ENCODE peak calls at places on chromosomes 6 and 20, in five cellular contexts. F, Q, H, A and N are unnamed samples.

GRCh38 chr20:34843421-34843820 is 18.0 kb upstream of the NCOA6 start:
- DNase-seq in F (no peak), Q (no peak), H (no peak), A (no peak), N (no peak)

GRCh38 chr20:21509597-21510331 is 4.1 kb downstream of the NKX2-2 start:
- DNase-seq in F (no peak), Q (no peak), H (peak), A (peak), N (peak)

GRCh38 chr20:46694484-46694883 is 5.2 kb upstream of the TP53RK start:
- DNase-seq in F (no peak), Q (no peak), H (no peak), A (peak), N (peak)

GRCh38 chr20:25316506-25317190 is 68.8 kb downstream of the PYGB start:
- DNase-seq in F (no peak), Q (no peak), H (no peak), A (no peak), N (no peak)

GRCh38 chr6:45587229-45588060 is 209.7 kb upstream of the SUPT3H start:
- DNase-seq in F (no peak), Q (no peak), H (no peak), A (no peak), N (no peak)

GRCh38 chr6:113894712-113895674 is 37.8 kb downstream of the MARCKS start:
- DNase-seq in F (no peak), Q (no peak), H (no peak), A (peak), N (no peak)

GRCh38 chr6:10528170-10528981 is 7.2 kb downstream of the GCNT2 start:
- DNase-seq in F (no peak), Q (no peak), H (peak), A (peak), N (peak)

GRCh38 chr20:57851786-57852185 is 142.0 kb upstream of the PMEPA1 start:
- DNase-seq in F (no peak), Q (no peak), H (no peak), A (no peak), N (no peak)

GRCh38 chr20:50237349-50237748 is 46.7 kb downstream of the CEBPB start:
- DNase-seq in F (no peak), Q (peak), H (no peak), A (no peak), N (no peak)

GRCh38 chr20:57282691-57283361 is 16.4 kb upstream of the BMP7 start:
- DNase-seq in F (no peak), Q (no peak), H (no peak), A (no peak), N (no peak)

GRCh38 chr6:40471243-40471642 is 115.9 kb downstream of the LRFN2 start:
- DNase-seq in F (no peak), Q (no peak), H (no peak), A (no peak), N (no peak)

GRCh38 chr6:91341473-91341872 is 754.6 kb upstream of the MAP3K7 start:
- DNase-seq in F (no peak), Q (no peak), H (no peak), A (no peak), N (no peak)

GRCh38 chr6:118751072-118751471 is 99.7 kb upstream of the CEP85L start:
- DNase-seq in F (no peak), Q (no peak), H (no peak), A (no peak), N (no peak)

GRCh38 chr6:119347466-119348307 is 1.9 kb downstream of the MAN1A1 start:
- DNase-seq in F (no peak), Q (peak), H (no peak), A (peak), N (no peak)

GRCh38 chr6:86706449-86706848 is 230.9 kb upstream of the HTR1E start:
- DNase-seq in F (no peak), Q (peak), H (peak), A (no peak), N (peak)

GRCh38 chr20:1346322-1346969 is 17.5 kb upstream of the SDCBP2 start:
- DNase-seq in F (no peak), Q (no peak), H (no peak), A (no peak), N (no peak)

GRCh38 chr20:1001981-1002681 is at the start of gene RSPO4:
- DNase-seq in F (no peak), Q (no peak), H (peak), A (no peak), N (peak)

DNA sequence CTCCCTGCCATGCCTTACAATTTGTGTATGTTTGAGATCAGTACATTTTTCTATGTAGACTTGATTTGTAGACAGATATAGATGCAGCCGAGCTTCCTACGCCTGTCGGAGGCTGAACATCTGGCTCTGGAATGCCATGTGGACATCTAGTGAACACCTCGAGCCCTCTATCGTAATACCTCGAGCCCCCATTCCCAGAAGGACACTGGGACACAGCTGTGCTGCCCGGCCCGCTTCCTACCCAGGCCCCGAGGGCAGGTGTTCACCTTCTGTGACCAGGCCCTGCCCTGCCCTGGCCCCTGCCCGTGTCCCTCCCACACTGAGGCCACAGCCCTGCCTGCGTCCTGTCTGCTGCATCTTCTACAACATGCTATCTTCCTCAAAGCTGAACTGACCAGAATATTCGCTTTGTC is 12.9 kb downstream of the RPS6KA2 start:
- DNase-seq in F (no peak), Q (peak), H (no peak), A (no peak), N (no peak)
- H2BK5ac ChIP-seq in F (no peak), Q (no peak), H (no peak), A (no peak), N (no peak)

GRCh38 chr6:44232676-44233559 is 9.5 kb downstream of the SLC29A1 start:
- DNase-seq in F (no peak), Q (no peak), H (no peak), A (no peak), N (no peak)
- H2AK5ac ChIP-seq in F (no peak), Q (peak), H (no peak), A (no peak), N (no peak)

DNA sequence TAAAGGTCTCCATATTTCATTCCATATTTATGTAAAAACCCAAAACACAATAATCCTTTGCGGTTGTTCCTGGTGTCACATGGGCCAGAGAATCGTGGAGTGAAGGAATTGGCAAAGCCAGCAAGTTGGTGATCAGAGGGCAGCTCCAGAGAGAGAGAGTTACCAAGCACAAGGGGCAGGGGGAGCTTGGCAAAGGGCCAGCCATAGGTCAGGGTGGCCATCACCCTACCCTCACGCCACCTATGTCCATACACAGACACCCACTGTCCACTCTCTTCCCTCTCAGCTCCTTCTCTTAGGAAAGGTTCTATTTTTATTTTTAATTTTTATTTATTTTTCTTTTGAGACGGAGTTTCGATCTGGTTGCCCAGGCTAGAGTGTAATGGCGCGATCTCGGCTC is 163.2 kb upstream of the JARID2 start:
- DNase-seq in F (no peak), Q (no peak), H (no peak), A (no peak), N (no peak)
- H2BK5ac ChIP-seq in F (no peak), Q (no peak), H (no peak), A (no peak), N (no peak)

GRCh38 chr6:121435444-121436069 is at the start of gene GJA1:
- DNase-seq in F (peak), Q (peak), H (peak), A (peak), N (peak)

GRCh38 chr6:121439456-121440250 is 4.2 kb downstream of the GJA1 start:
- DNase-seq in F (no peak), Q (no peak), H (no peak), A (no peak), N (peak)

GRCh38 chr6:121436172-121436965 is 923 bp downstream of the GJA1 start:
- DNase-seq in F (no peak), Q (no peak), H (no peak), A (no peak), N (no peak)

GRCh38 chr6:121436966-121437756 is 1.7 kb downstream of the GJA1 start:
- DNase-seq in F (no peak), Q (no peak), H (no peak), A (peak), N (peak)

GRCh38 chr6:121437861-121438651 is 2.6 kb downstream of the GJA1 start:
- DNase-seq in F (no peak), Q (peak), H (peak), A (peak), N (peak)
- H2AK5ac ChIP-seq in F (no peak), Q (no peak), H (no peak), A (peak), N (peak)

GRCh38 chr20:13873814-13874213 is 89.0 kb downstream of the NDUFAF5 start:
- DNase-seq in F (no peak), Q (no peak), H (peak), A (no peak), N (no peak)
- H2BK5ac ChIP-seq in F (no peak), Q (no peak), H (no peak), A (no peak), N (no peak)